ENCODE peak calls at places on chromosomes 3 and 15, in nine cellular contexts. One of them, this sample, is unnamed.

GRCh38 chr15:48392356-48392755 is 61.1 kb downstream of the DUT start:
- DNase-seq in spleen: no peak
- DNase-seq in vagina: no peak
- DNase-seq in ovary: no peak
- DNase-seq in kidney: no peak
- DNase-seq in heart right ventricle: peak; percentile 40
- DNase-seq in body of pancreas: peak; percentile 14
- DNase-seq in heart left ventricle: peak; percentile 62
- DNase-seq in sigmoid colon: peak; percentile 88
- DNase-seq in this sample: no peak

GRCh38 chr15:45187894-45188830 is at the start of gene SHF:
- DNase-seq in spleen: peak; percentile 89
- DNase-seq in vagina: no peak
- DNase-seq in ovary: peak; percentile 85
- DNase-seq in kidney: peak; percentile 87
- DNase-seq in heart right ventricle: peak; percentile 64
- DNase-seq in body of pancreas: no peak
- DNase-seq in heart left ventricle: peak; percentile 71
- DNase-seq in sigmoid colon: peak; percentile 91
- DNase-seq in this sample: peak; percentile 69

GRCh38 chr3:49929333-49930240 is at the start of gene MON1A:
- DNase-seq in spleen: peak; percentile 99
- DNase-seq in vagina: no peak
- DNase-seq in ovary: peak; percentile 97
- DNase-seq in kidney: peak; percentile 98
- DNase-seq in heart right ventricle: peak; percentile 97
- DNase-seq in body of pancreas: peak; percentile 96
- DNase-seq in heart left ventricle: peak; percentile 98
- DNase-seq in sigmoid colon: peak; percentile 98
- DNase-seq in this sample: peak; percentile 98

GRCh38 chr3:134708025-134708597 is 57.3 kb upstream of the KY start:
- DNase-seq in spleen: no peak
- DNase-seq in vagina: no peak
- DNase-seq in ovary: no peak
- DNase-seq in kidney: no peak
- DNase-seq in heart right ventricle: no peak
- DNase-seq in body of pancreas: no peak
- DNase-seq in heart left ventricle: no peak
- DNase-seq in sigmoid colon: no peak
- DNase-seq in this sample: no peak

GRCh38 chr3:114525278-114525677 is 231.4 kb downstream of the TIGIT start:
- DNase-seq in spleen: no peak
- DNase-seq in vagina: no peak
- DNase-seq in ovary: no peak
- DNase-seq in kidney: no peak
- DNase-seq in heart right ventricle: no peak
- DNase-seq in body of pancreas: no peak
- DNase-seq in heart left ventricle: no peak
- DNase-seq in sigmoid colon: no peak
- DNase-seq in this sample: no peak

GRCh38 chr3:143551790-143552189 is 296.5 kb downstream of the SLC9A9 start:
- DNase-seq in spleen: no peak
- DNase-seq in vagina: no peak
- DNase-seq in ovary: no peak
- DNase-seq in kidney: no peak
- DNase-seq in heart right ventricle: no peak
- DNase-seq in body of pancreas: no peak
- DNase-seq in heart left ventricle: no peak
- DNase-seq in sigmoid colon: no peak
- DNase-seq in this sample: no peak

GRCh38 chr15:88982304-88982945 is 69.2 kb upstream of the MFGE8 start:
- DNase-seq in spleen: no peak
- DNase-seq in vagina: no peak
- DNase-seq in ovary: peak; percentile 44
- DNase-seq in kidney: peak; percentile 82
- DNase-seq in heart right ventricle: peak; percentile 95
- DNase-seq in body of pancreas: peak; percentile 29
- DNase-seq in heart left ventricle: peak; percentile 92
- DNase-seq in sigmoid colon: peak; percentile 80
- DNase-seq in this sample: no peak

GRCh38 chr3:3177861-3178497 is 1.5 kb downstream of the CRBN start:
- DNase-seq in spleen: no peak
- DNase-seq in vagina: no peak
- DNase-seq in ovary: no peak
- DNase-seq in kidney: no peak
- DNase-seq in heart right ventricle: no peak
- DNase-seq in body of pancreas: no peak
- DNase-seq in heart left ventricle: no peak
- DNase-seq in sigmoid colon: no peak
- DNase-seq in this sample: no peak

GRCh38 chr3:22887664-22888291 is 315.3 kb upstream of the UBE2E2 start:
- DNase-seq in spleen: no peak
- DNase-seq in vagina: no peak
- DNase-seq in ovary: no peak
- DNase-seq in kidney: no peak
- DNase-seq in heart right ventricle: no peak
- DNase-seq in body of pancreas: no peak
- DNase-seq in heart left ventricle: no peak
- DNase-seq in sigmoid colon: no peak
- DNase-seq in this sample: no peak

GRCh38 chr3:52118156-52118875 is 35.9 kb downstream of the POC1A start:
- DNase-seq in spleen: peak; percentile 21
- DNase-seq in vagina: no peak
- DNase-seq in ovary: no peak
- DNase-seq in kidney: peak; percentile 43
- DNase-seq in heart right ventricle: no peak
- DNase-seq in body of pancreas: no peak
- DNase-seq in heart left ventricle: peak; percentile 10
- DNase-seq in sigmoid colon: peak; percentile 6
- DNase-seq in this sample: no peak

GRCh38 chr15:88861621-88862020 is 33.7 kb downstream of the HAPLN3 start:
- DNase-seq in spleen: no peak
- DNase-seq in vagina: no peak
- DNase-seq in ovary: no peak
- DNase-seq in kidney: no peak
- DNase-seq in heart right ventricle: no peak
- DNase-seq in body of pancreas: no peak
- DNase-seq in heart left ventricle: no peak
- DNase-seq in sigmoid colon: no peak
- DNase-seq in this sample: no peak

GRCh38 chr3:52086939-52087675 is 30.7 kb upstream of the DUSP7 start:
- DNase-seq in spleen: peak; percentile 58
- DNase-seq in vagina: no peak
- DNase-seq in ovary: no peak
- DNase-seq in kidney: peak; percentile 57
- DNase-seq in heart right ventricle: peak; percentile 46
- DNase-seq in body of pancreas: no peak
- DNase-seq in heart left ventricle: peak; percentile 23
- DNase-seq in sigmoid colon: no peak
- DNase-seq in this sample: no peak

GRCh38 chr15:78212546-78213424 is 21.6 kb downstream of the ACSBG1 start:
- DNase-seq in spleen: peak; percentile 53
- DNase-seq in vagina: peak; percentile 91
- DNase-seq in ovary: no peak
- DNase-seq in kidney: peak; percentile 81
- DNase-seq in heart right ventricle: peak; percentile 58
- DNase-seq in body of pancreas: peak; percentile 80
- DNase-seq in heart left ventricle: peak; percentile 79
- DNase-seq in sigmoid colon: peak; percentile 88
- DNase-seq in this sample: no peak

GRCh38 chr3:73143821-73144237 is 82.4 kb downstream of the EBLN2 start:
- DNase-seq in spleen: no peak
- DNase-seq in vagina: no peak
- DNase-seq in ovary: no peak
- DNase-seq in kidney: no peak
- DNase-seq in heart right ventricle: no peak
- DNase-seq in body of pancreas: no peak
- DNase-seq in heart left ventricle: no peak
- DNase-seq in sigmoid colon: no peak
- DNase-seq in this sample: no peak

GRCh38 chr3:170869645-170870593 is at the start of gene RPL22L1:
- DNase-seq in spleen: peak; percentile 99
- DNase-seq in vagina: no peak
- DNase-seq in ovary: peak; percentile 95
- DNase-seq in kidney: peak; percentile 98
- DNase-seq in heart right ventricle: peak; percentile 93
- DNase-seq in body of pancreas: peak; percentile 95
- DNase-seq in heart left ventricle: peak; percentile 96
- DNase-seq in sigmoid colon: peak; percentile 97
- DNase-seq in this sample: peak; percentile 95

DNA sequence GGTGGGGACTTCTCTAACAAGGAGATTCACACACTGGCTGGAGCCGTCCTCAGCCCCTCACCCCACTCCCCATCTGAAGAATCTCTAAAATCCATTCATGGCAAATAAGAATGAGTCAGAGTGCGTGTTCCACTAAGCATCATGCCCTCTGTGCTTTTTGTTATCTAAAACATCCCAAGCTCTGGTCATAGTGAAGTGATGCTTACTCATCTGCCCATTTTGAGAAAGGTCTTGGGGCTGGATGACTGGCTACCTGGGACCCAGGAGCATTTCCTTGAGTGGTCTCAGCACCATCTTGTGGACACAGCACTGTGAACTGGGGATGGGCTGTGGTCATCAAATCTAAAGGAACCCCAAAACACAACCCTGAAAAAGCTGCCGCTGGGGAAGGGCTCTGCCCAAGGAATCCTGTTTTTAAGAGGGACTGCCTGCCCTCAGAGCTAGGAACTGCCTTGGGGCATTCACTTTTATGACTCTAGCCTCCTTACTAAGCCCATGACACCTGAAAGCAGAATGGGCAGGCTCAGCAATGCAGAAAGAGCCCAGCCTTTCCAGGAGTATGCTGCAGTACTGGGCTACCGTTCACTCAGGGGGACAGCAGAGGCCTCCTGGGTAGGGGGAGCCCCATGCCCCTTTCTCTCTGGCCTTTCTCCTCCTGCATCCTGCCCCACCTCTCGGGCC is 53.5 kb downstream of the ZBTB38 start:
- DNase-seq in spleen: no peak
- DNase-seq in vagina: no peak
- DNase-seq in ovary: no peak
- DNase-seq in kidney: no peak
- DNase-seq in heart right ventricle: no peak
- DNase-seq in body of pancreas: no peak
- DNase-seq in heart left ventricle: no peak
- DNase-seq in sigmoid colon: no peak
- DNase-seq in this sample: no peak
- TF ChIP-seq CTCF in spleen: no peak
- TF ChIP-seq CTCF in vagina: no peak
- TF ChIP-seq CTCF in ovary: no peak
- TF ChIP-seq CTCF in kidney: no peak
- TF ChIP-seq CTCF in heart right ventricle: no peak
- TF ChIP-seq CTCF in body of pancreas: no peak
- TF ChIP-seq CTCF in heart left ventricle: no peak
- TF ChIP-seq CTCF in sigmoid colon: no peak
- TF ChIP-seq CTCF in this sample: no peak

DNA sequence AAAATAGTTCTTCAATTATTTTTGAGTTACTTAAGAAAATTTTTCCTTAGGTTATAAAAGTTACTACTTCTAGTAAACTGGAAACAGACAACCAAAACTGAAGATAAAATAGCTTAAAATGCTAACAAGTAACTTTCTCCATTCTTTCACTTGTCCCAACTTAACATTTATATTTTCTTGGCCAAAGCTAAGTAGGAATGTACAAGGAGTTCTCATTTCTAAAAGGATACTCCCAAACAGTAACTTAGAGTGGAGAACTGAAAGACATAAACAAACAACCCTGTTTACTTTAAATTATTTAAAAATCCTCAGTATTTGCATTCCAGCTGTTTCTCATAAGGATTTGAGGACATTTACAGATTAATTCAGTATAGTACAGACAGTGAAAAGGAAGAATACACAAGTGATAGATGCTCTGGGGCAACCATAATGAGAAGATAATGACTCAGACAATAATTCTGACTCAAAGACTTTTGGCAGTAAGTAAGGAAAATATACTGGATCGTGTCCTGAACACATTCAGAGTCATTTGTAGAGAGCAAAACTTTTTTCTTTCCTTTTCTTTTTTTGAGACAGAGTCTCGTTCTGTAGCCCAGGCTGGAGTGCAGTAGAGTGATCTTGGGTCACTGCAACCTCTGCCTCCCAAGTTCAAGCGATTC is 29.2 kb upstream of the ANXA2 start:
- DNase-seq in spleen: no peak
- DNase-seq in vagina: no peak
- DNase-seq in ovary: no peak
- DNase-seq in kidney: no peak
- DNase-seq in heart right ventricle: no peak
- DNase-seq in body of pancreas: no peak
- DNase-seq in heart left ventricle: no peak
- DNase-seq in sigmoid colon: no peak
- DNase-seq in this sample: no peak
- H3K27ac ChIP-seq in spleen: peak overlapping the region; percentile 23
- H3K27ac ChIP-seq in vagina: peak overlapping the region; percentile 37
- H3K27ac ChIP-seq in ovary: no peak overlapping the region
- H3K27ac ChIP-seq in kidney: no peak overlapping the region
- H3K27ac ChIP-seq in heart right ventricle: no peak overlapping the region
- H3K27ac ChIP-seq in body of pancreas: peak overlapping the region; percentile 16
- H3K27ac ChIP-seq in heart left ventricle: no peak overlapping the region
- H3K27ac ChIP-seq in sigmoid colon: peak overlapping the region; percentile 20
- H3K27ac ChIP-seq in this sample: no peak overlapping the region

DNA sequence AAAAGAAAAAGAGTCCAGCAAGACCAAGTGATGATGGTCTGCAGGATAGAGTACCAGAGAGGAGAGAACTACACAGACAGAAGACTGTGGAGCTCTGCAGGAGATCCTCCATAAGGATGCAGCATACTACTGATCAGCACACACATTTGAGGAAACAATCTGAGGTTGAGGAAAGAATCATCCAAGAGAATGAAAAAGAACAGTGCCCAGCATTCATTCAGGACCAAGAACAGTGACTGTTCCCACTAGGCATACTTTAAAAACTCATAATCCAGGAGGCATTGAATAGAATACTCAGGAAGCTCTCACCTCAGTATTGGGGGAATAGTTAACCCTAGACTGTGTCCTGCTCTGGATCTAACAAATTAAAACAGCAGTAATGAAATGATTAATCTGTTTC is 54.9 kb downstream of the THSD4 start:
- DNase-seq in spleen: no peak
- DNase-seq in vagina: no peak
- DNase-seq in ovary: no peak
- DNase-seq in kidney: no peak
- DNase-seq in heart right ventricle: no peak
- DNase-seq in body of pancreas: no peak
- DNase-seq in heart left ventricle: no peak
- DNase-seq in sigmoid colon: no peak
- DNase-seq in this sample: no peak
- TF ChIP-seq CTCF in spleen: no peak
- TF ChIP-seq CTCF in vagina: no peak
- TF ChIP-seq CTCF in ovary: no peak
- TF ChIP-seq CTCF in kidney: no peak
- TF ChIP-seq CTCF in heart right ventricle: no peak
- TF ChIP-seq CTCF in body of pancreas: no peak
- TF ChIP-seq CTCF in heart left ventricle: no peak
- TF ChIP-seq CTCF in sigmoid colon: no peak
- TF ChIP-seq CTCF in this sample: no peak

DNA sequence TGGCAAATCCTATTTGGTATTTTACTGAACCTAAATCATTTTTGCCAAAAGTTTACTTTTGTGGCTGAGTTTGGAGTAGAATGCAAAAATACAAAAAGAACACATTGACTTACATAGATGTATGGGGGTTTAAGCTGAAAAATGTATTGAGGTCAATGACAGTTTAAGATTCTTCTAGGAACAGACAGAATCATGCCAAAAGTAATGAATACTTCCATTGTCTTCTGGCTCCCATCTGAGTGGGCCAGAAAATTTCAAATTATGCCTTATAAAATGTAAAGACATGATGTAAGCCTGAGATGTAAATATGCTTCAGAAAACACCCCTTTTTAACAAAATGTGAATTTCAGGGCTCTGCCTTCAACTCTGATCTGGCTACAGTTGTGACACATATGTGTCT is 375.1 kb upstream of the DPH6 start:
- DNase-seq in spleen: no peak
- DNase-seq in vagina: no peak
- DNase-seq in ovary: no peak
- DNase-seq in kidney: no peak
- DNase-seq in heart right ventricle: no peak
- DNase-seq in body of pancreas: no peak
- DNase-seq in heart left ventricle: no peak
- DNase-seq in sigmoid colon: no peak
- DNase-seq in this sample: no peak
- H3K27ac ChIP-seq in spleen: no peak overlapping the region
- H3K27ac ChIP-seq in vagina: no peak overlapping the region
- H3K27ac ChIP-seq in ovary: no peak overlapping the region
- H3K27ac ChIP-seq in kidney: no peak overlapping the region
- H3K27ac ChIP-seq in heart right ventricle: no peak overlapping the region
- H3K27ac ChIP-seq in body of pancreas: no peak overlapping the region
- H3K27ac ChIP-seq in heart left ventricle: no peak overlapping the region
- H3K27ac ChIP-seq in sigmoid colon: no peak overlapping the region
- H3K27ac ChIP-seq in this sample: no peak overlapping the region

This sample was measured in right lobe of liver.